ENCODE peak calls at places on chromosome 4, in four cellular contexts. One of them, this sample, is unnamed.

GRCh38 chr4:74006009-74006476 is 7.6 kb upstream of the CXCL5 start:
- DNase-seq in IMR-90: peak
- DNase-seq in tibial nerve: no peak
- DNase-seq in Peyer's patch: no peak
- DNase-seq in this sample: no peak

GRCh38 chr4:124803641-124804040 is 91.1 kb upstream of the ANKRD50 start:
- DNase-seq in IMR-90: peak
- DNase-seq in tibial nerve: no peak
- DNase-seq in Peyer's patch: no peak
- DNase-seq in this sample: no peak

GRCh38 chr4:3472411-3473141 is 9.5 kb downstream of the DOK7 start:
- DNase-seq in IMR-90: no peak
- DNase-seq in tibial nerve: no peak
- DNase-seq in Peyer's patch: no peak
- DNase-seq in this sample: no peak

GRCh38 chr4:87065016-87065415 is 130.2 kb downstream of the AFF1 start:
- DNase-seq in IMR-90: no peak
- DNase-seq in tibial nerve: no peak
- DNase-seq in Peyer's patch: no peak
- DNase-seq in this sample: no peak

GRCh38 chr4:71538528-71538927 is 199.7 kb downstream of the SLC4A4 start:
- DNase-seq in IMR-90: no peak
- DNase-seq in tibial nerve: no peak
- DNase-seq in Peyer's patch: no peak
- DNase-seq in this sample: no peak

GRCh38 chr4:147334478-147334877 is 146.4 kb upstream of the EDNRA start:
- DNase-seq in IMR-90: peak
- DNase-seq in tibial nerve: no peak
- DNase-seq in Peyer's patch: no peak
- DNase-seq in this sample: no peak

GRCh38 chr4:110289601-110290100 is 91.2 kb upstream of the ELOVL6 start:
- DNase-seq in IMR-90: no peak
- DNase-seq in tibial nerve: no peak
- DNase-seq in Peyer's patch: no peak
- DNase-seq in this sample: no peak

GRCh38 chr4:6779667-6780565 is 2.6 kb upstream of the KIAA0232 start:
- DNase-seq in IMR-90: peak
- DNase-seq in tibial nerve: no peak
- DNase-seq in Peyer's patch: peak
- DNase-seq in this sample: peak

GRCh38 chr4:119130365-119131065 is 5.1 kb upstream of the MYOZ2 start:
- DNase-seq in IMR-90: peak
- DNase-seq in tibial nerve: no peak
- DNase-seq in Peyer's patch: no peak
- DNase-seq in this sample: no peak

GRCh38 chr4:118904935-118905334 is 16.3 kb downstream of the SYNPO2 start:
- DNase-seq in IMR-90: peak
- DNase-seq in tibial nerve: no peak
- DNase-seq in Peyer's patch: no peak
- DNase-seq in this sample: no peak

GRCh38 chr4:122765702-122766352 is 33.3 kb downstream of the BBS12 start:
- DNase-seq in IMR-90: peak
- DNase-seq in tibial nerve: no peak
- DNase-seq in Peyer's patch: no peak
- DNase-seq in this sample: no peak

GRCh38 chr4:24889991-24890390 is 22.9 kb downstream of the CCDC149 start:
- DNase-seq in IMR-90: peak
- DNase-seq in tibial nerve: no peak
- DNase-seq in Peyer's patch: no peak
- DNase-seq in this sample: no peak

GRCh38 chr4:68904786-68905185 is 46.8 kb downstream of the UGT2A3 start:
- DNase-seq in IMR-90: no peak
- DNase-seq in tibial nerve: no peak
- DNase-seq in Peyer's patch: no peak
- DNase-seq in this sample: no peak

GRCh38 chr4:17544831-17545234 is 29.9 kb downstream of the CLRN2 start:
- DNase-seq in IMR-90: no peak
- DNase-seq in tibial nerve: no peak
- DNase-seq in Peyer's patch: no peak
- DNase-seq in this sample: no peak

GRCh38 chr4:94826206-94826605 is 68.5 kb downstream of the BMPR1B start:
- DNase-seq in IMR-90: no peak
- DNase-seq in tibial nerve: no peak
- DNase-seq in Peyer's patch: no peak
- DNase-seq in this sample: no peak

GRCh38 chr4:92262371-92262770 is 41.4 kb upstream of the GRID2 start:
- DNase-seq in IMR-90: no peak
- DNase-seq in tibial nerve: no peak
- DNase-seq in Peyer's patch: no peak
- DNase-seq in this sample: no peak

GRCh38 chr4:102501176-102501634 is at the start of gene NFKB1:
- DNase-seq in IMR-90: peak
- DNase-seq in tibial nerve: peak
- DNase-seq in Peyer's patch: peak
- DNase-seq in this sample: peak
- TF ChIP-seq POLR2A in IMR-90: peak
- TF ChIP-seq POLR2A in tibial nerve: no peak
- TF ChIP-seq POLR2A in Peyer's patch: peak
- TF ChIP-seq POLR2A in this sample: no peak

GRCh38 chr4:184416913-184417734 is 57.2 kb downstream of the IRF2 start:
- DNase-seq in IMR-90: peak
- DNase-seq in tibial nerve: no peak
- DNase-seq in Peyer's patch: peak
- DNase-seq in this sample: no peak
- TF ChIP-seq POLR2A in IMR-90: no peak
- TF ChIP-seq POLR2A in tibial nerve: no peak
- TF ChIP-seq POLR2A in Peyer's patch: no peak
- TF ChIP-seq POLR2A in this sample: no peak

DNA sequence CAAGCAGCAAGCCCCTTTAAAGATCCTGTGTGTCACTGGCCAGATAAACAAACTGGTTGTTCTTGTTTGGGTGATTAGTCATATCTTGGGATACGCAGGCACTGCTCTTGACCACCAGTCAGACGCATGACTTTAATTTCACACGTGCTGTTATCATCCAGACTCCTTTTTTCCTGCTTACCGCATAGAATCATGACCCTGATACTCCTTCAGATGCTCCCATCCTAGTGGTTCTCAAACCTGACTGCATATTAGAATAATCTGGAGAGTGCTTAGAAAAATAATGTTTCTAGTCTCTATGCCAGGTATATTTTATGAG is 78.8 kb downstream of the CLDN22 start:
- DNase-seq in IMR-90: peak
- DNase-seq in tibial nerve: no peak
- DNase-seq in Peyer's patch: no peak
- DNase-seq in this sample: no peak
- TF ChIP-seq POLR2A in IMR-90: no peak
- TF ChIP-seq POLR2A in tibial nerve: no peak
- TF ChIP-seq POLR2A in Peyer's patch: no peak
- TF ChIP-seq POLR2A in this sample: no peak

DNA sequence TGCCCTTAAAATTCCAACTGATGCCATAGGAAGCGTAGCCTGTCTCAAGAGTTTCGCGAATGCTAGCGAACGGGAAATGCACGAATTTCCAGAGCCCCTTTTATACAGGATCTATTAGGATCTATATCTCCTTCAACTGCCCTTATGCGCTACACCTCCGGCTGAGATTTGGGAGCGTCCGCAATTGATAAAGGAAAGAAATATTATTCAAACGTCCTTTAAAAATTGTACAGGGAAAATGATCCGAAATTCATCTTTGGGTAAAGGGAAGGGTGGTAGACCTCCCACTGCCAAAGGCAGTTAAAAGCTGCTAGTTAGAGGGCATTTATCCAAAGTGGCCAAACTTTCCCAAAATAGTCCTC is 609 bp downstream of the NR3C2 start:
- DNase-seq in IMR-90: no peak
- DNase-seq in tibial nerve: no peak
- DNase-seq in Peyer's patch: no peak
- DNase-seq in this sample: peak
- TF ChIP-seq POLR2A in IMR-90: no peak
- TF ChIP-seq POLR2A in tibial nerve: no peak
- TF ChIP-seq POLR2A in Peyer's patch: no peak
- TF ChIP-seq POLR2A in this sample: no peak

GRCh38 chr4:139556071-139556734 is at the start of gene SETD7:
- DNase-seq in IMR-90: peak
- DNase-seq in tibial nerve: peak
- DNase-seq in Peyer's patch: peak
- DNase-seq in this sample: peak

GRCh38 chr4:139553751-139554670 is 2.0 kb downstream of the SETD7 start:
- DNase-seq in IMR-90: no peak
- DNase-seq in tibial nerve: no peak
- DNase-seq in Peyer's patch: no peak
- DNase-seq in this sample: no peak

GRCh38 chr4:139554726-139555072 is 1.3 kb downstream of the SETD7 start:
- DNase-seq in IMR-90: no peak
- DNase-seq in tibial nerve: no peak
- DNase-seq in Peyer's patch: no peak
- DNase-seq in this sample: no peak

GRCh38 chr4:139555705-139556070 is 331 bp downstream of the SETD7 start:
- DNase-seq in IMR-90: no peak
- DNase-seq in tibial nerve: peak
- DNase-seq in Peyer's patch: peak
- DNase-seq in this sample: peak

DNA sequence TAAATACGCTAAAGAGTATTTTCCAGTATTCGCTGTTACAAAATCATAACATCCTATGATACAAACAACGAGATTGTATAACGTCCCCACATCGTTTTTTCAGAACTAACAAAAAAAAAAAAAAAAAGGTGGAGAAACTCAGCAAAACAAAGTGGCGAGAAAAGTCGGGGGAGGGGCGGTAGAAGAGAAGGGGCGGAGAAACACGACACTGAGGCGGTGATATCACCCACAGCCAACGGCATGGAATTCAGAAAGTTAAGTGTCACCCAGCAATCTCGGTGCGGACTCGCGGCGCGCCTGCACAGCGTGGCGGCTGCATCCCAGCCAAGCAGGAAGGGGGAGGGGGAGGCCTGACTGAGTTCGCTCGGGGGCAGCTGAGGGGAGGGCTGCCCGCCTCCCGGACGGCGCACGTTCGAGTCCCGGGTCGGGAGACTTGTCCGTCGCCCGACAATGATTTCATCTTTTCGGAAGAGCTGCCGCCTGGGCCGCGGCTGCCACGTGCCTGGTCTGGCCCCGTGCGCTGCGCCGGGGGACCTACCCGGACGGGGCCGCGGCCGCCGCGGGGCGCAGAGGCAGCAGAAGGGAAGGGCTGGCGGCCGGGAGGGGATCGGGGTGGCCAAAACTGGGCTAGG is 830 bp downstream of the SETD7 start:
- DNase-seq in IMR-90: peak
- DNase-seq in tibial nerve: peak
- DNase-seq in Peyer's patch: peak
- DNase-seq in this sample: peak
- TF ChIP-seq POLR2A in IMR-90: peak
- TF ChIP-seq POLR2A in tibial nerve: peak
- TF ChIP-seq POLR2A in Peyer's patch: peak
- TF ChIP-seq POLR2A in this sample: peak

GRCh38 chr4:186602978-186603377 is 47.6 kb upstream of the MTNR1A start:
- DNase-seq in IMR-90: no peak
- DNase-seq in tibial nerve: no peak
- DNase-seq in Peyer's patch: no peak
- DNase-seq in this sample: no peak
- TF ChIP-seq POLR2A in IMR-90: no peak
- TF ChIP-seq POLR2A in tibial nerve: no peak
- TF ChIP-seq POLR2A in Peyer's patch: no peak
- TF ChIP-seq POLR2A in this sample: no peak

GRCh38 chr4:26860157-26860921 is at the start of gene STIM2:
- DNase-seq in IMR-90: peak
- DNase-seq in tibial nerve: peak
- DNase-seq in Peyer's patch: peak
- DNase-seq in this sample: peak
- TF ChIP-seq POLR2A in IMR-90: peak
- TF ChIP-seq POLR2A in tibial nerve: peak
- TF ChIP-seq POLR2A in Peyer's patch: peak
- TF ChIP-seq POLR2A in this sample: no peak

DNA sequence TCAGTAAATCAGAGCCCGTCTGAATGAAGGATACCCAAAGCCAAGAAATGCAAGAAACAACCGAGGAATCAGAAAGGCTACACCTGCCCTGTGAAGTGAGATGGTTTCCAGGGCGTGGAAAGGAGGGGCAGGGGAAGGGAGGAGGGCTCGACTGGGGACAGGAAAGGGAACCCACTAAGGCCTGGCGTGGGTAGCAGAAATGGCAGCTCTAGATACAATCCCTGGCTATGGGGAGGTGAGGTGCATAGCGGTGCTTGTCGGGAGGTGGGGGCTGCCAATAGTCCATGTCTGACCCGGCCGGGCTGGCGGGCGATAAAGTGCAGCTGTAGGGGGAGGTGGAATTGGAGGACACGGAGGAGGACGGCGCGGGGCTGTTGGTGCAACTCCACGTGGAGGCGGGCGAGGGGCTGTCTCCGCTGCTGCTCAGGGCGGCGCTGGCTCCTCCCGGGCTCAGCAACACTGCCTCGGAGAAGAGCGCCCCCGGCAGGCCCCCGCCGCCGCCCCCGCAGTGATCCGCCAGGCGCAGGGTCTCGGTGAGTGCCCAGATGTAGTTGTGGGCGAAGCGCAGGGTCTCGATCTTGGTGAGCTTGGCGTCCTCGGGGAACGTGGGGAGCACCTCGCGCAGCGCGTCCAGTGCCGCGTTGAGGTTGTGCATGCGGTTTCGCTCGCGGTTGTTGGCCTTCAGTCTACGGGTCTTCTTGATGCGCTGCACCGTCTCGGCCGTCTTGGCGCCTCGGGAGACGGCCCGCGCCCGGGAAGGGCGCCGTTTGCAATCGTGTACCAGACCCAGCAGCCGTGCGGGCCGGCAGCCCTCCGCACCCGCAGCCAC is 1.3 kb downstream of the NEUROG2 start:
- DNase-seq in IMR-90: no peak
- DNase-seq in tibial nerve: no peak
- DNase-seq in Peyer's patch: no peak
- DNase-seq in this sample: no peak
- TF ChIP-seq POLR2A in IMR-90: no peak
- TF ChIP-seq POLR2A in tibial nerve: no peak
- TF ChIP-seq POLR2A in Peyer's patch: no peak
- TF ChIP-seq POLR2A in this sample: no peak

DNA sequence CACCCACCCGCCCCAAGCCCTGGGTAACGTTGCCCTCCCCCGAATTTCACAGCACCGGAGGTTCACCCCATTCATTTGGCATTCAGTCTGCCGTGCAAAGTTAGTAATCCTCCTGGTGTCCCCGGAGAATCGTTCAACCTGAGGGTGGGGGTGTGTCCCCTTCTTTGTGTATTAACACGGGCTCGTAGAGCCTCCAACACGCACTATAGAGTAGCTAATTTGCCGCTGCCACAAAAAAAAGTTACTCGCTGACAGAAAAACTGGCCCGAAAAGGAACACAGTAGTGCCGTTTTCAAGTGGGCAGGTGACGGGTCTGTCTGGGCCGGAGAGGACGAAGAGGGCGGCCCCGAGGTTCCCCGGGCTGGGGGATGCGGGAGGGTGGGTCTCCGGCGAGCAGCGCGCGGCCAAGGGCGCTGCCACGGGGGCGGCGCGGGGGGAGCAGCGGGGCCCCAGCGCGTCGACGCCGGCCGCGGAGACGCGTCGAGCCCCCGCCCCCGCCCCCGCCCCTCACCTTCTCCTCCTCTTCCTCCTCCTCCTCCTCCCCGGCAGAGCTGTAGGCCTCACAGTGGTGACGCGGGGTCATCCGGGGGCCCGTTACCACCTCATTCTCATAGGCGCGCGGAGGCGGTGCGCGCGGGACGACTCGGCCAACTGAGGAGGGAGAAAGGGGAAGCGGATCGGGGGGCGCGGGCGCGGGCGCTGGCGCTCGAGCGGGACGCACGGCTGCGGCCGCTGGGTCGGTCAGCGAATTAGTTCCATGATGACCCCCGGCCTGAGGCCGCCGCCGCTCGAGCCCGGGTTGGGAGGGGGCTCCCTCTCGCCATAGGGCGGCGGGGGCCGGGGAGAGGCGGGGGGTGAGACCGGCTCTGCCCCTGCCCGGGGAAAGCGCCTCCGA is 581 bp downstream of the CCNI start:
- DNase-seq in IMR-90: peak
- DNase-seq in tibial nerve: peak
- DNase-seq in Peyer's patch: peak
- DNase-seq in this sample: peak
- TF ChIP-seq POLR2A in IMR-90: peak
- TF ChIP-seq POLR2A in tibial nerve: no peak
- TF ChIP-seq POLR2A in Peyer's patch: no peak
- TF ChIP-seq POLR2A in this sample: no peak